ENCODE peak calls at places on chromosomes 12 and 14, in four cellular contexts. X is fibroblast of the aortic adventitia, S is hypothalamus, W is GM10248. J is an unnamed sample.

GRCh38 chr14:104386281-104386841 is 193.2 kb upstream of the C14orf180 start:
- DNase-seq in X (no peak), S (no peak), W (no peak), J (no peak)

GRCh38 chr14:58899317-58899713 is 261.6 kb downstream of the DACT1 start:
- DNase-seq in W (no peak), S (no peak), X (peak), J (no peak)

GRCh38 chr12:90166671-90167070 is 458.0 kb upstream of the ATP2B1 start:
- DNase-seq in S (no peak), W (no peak), X (no peak), J (no peak)

GRCh38 chr12:106760184-106760531 is 14.3 kb upstream of the RIC8B start:
- DNase-seq in W (peak), S (no peak), X (no peak), J (no peak)

GRCh38 chr14:99758121-99758871 is 34.9 kb upstream of the EML1 start:
- DNase-seq in W (no peak), S (no peak), X (peak), J (no peak)

GRCh38 chr12:20950248-20950647 is 139.7 kb downstream of the SLCO1B3 start:
- DNase-seq in W (peak), X (peak), S (no peak), J (no peak)

GRCh38 chr14:77424862-77425261 is 1.5 kb upstream of the NOXRED1 start:
- DNase-seq in W (no peak), X (no peak), S (no peak), J (no peak)

GRCh38 chr12:5784626-5785130 is 160.4 kb downstream of the ANO2 start:
- DNase-seq in W (no peak), S (no peak), X (no peak), J (no peak)

GRCh38 chr12:78146365-78146772 is 315.7 kb downstream of the NAV3 start:
- DNase-seq in S (no peak), X (peak), W (peak), J (no peak)

GRCh38 chr12:46677749-46678148 is 148.0 kb downstream of the SLC38A4 start:
- DNase-seq in W (no peak), X (peak), S (no peak), J (no peak)

GRCh38 chr14:22118894-22119477 is 445.4 kb upstream of the OR4E1 start:
- DNase-seq in W (no peak), S (no peak), X (no peak), J (no peak)

GRCh38 chr12:44015333-44015941 is 179.6 kb downstream of the TMEM117 start:
- DNase-seq in X (peak), S (no peak), W (peak), J (peak)

GRCh38 chr12:124667671-124668337 is 100.4 kb upstream of the NCOR2 start:
- DNase-seq in X (no peak), W (no peak), S (no peak), J (no peak)